ENCODE peak calls at places on chromosome 18, in ten cellular contexts. H, X, L, C, E, I, D, Z, V and U are unnamed samples.

GRCh38 chr18:73520229-73520628 is 627.4 kb downstream of the FBXO15 start:
- DNase-seq in L (no peak), C (peak; percentile 10), E (peak; percentile 7), I (peak; percentile 25), Z (no peak), X (no peak), H (peak; percentile 19), D (no peak), V (peak; percentile 39), U (no peak)

GRCh38 chr18:62505669-62506494 is 16.9 kb upstream of the ZCCHC2 start:
- DNase-seq in H (no peak), L (no peak), C (peak; percentile 38), X (no peak), Z (no peak), V (no peak), E (no peak), D (no peak), I (peak; percentile 45), U (no peak)

GRCh38 chr18:22282311-22283235 is 113.2 kb downstream of the GATA6 start:
- DNase-seq in Z (peak; percentile 96), X (no peak), I (peak; percentile 98), D (peak; percentile 63), H (peak; percentile 96), E (peak; percentile 91), L (no peak), C (peak; percentile 69), V (no peak), U (peak; percentile 92)

GRCh38 chr18:78720456-78721250 is 259.0 kb upstream of the SALL3 start:
- DNase-seq in C (no peak), D (no peak), X (no peak), Z (no peak), I (no peak), H (no peak), V (no peak), L (no peak), E (no peak), U (no peak)

GRCh38 chr18:8559612-8560011 is 49.6 kb upstream of the RAB12 start:
- DNase-seq in C (peak; percentile 4), E (peak; percentile 19), D (no peak), L (no peak), X (no peak), V (no peak), I (peak; percentile 18), Z (no peak), H (peak; percentile 18), U (peak; percentile 7)

GRCh38 chr18:63213331-63213900 is 106.2 kb downstream of the BCL2 start:
- DNase-seq in Z (no peak), L (no peak), I (no peak), H (no peak), V (no peak), X (no peak), D (no peak), E (peak; percentile 31), C (peak; percentile 17), U (no peak)

GRCh38 chr18:51651761-51652160 is 454.3 kb upstream of the MEX3C start:
- DNase-seq in C (no peak), Z (no peak), V (no peak), L (no peak), D (no peak), X (no peak), E (no peak), I (no peak), H (no peak), U (no peak)

GRCh38 chr18:25109484-25109883 is 242.5 kb downstream of the ZNF521 start:
- DNase-seq in C (no peak), D (no peak), I (peak; percentile 64), X (no peak), V (no peak), H (peak; percentile 63), Z (no peak), E (peak; percentile 29), L (no peak), U (peak; percentile 14)

GRCh38 chr18:23986610-23987359 is 27.8 kb upstream of the TTC39C start:
- DNase-seq in X (no peak), V (no peak), Z (no peak), E (no peak), H (no peak), D (no peak), C (no peak), I (no peak), L (no peak), U (no peak)

GRCh38 chr18:24809173-24809955 is 348.9 kb downstream of the HRH4 start:
- DNase-seq in X (no peak), E (no peak), V (no peak), C (no peak), D (no peak), I (no peak), L (peak; percentile 75), H (no peak), Z (no peak), U (no peak)

GRCh38 chr18:9647496-9648323 is 33.4 kb upstream of the PPP4R1 start:
- DNase-seq in V (no peak), C (peak; percentile 33), Z (peak; percentile 75), L (no peak), E (no peak), I (peak; percentile 59), D (no peak), X (no peak), H (no peak), U (no peak)

GRCh38 chr18:74549591-74550104 is 15.3 kb downstream of the CNDP1 start:
- DNase-seq in E (no peak), C (no peak), V (no peak), I (no peak), L (no peak), Z (no peak), D (no peak), H (no peak), X (no peak), U (no peak)

GRCh38 chr18:75455249-75456183 is 28.0 kb upstream of the SMIM21 start:
- DNase-seq in V (no peak), L (no peak), Z (no peak), D (no peak), I (peak; percentile 44), X (no peak), E (peak; percentile 38), C (peak; percentile 51), H (peak; percentile 18), U (no peak)

GRCh38 chr18:68017385-68017784 is 500.9 kb upstream of the DSEL start:
- DNase-seq in H (no peak), V (no peak), C (no peak), L (no peak), Z (no peak), X (no peak), D (no peak), E (no peak), I (no peak), U (no peak)

GRCh38 chr18:6994719-6995430 is 122.7 kb downstream of the LAMA1 start:
- DNase-seq in X (no peak), L (no peak), I (no peak), D (no peak), H (no peak), Z (no peak), V (no peak), C (peak; percentile 62), E (peak; percentile 1), U (no peak)

GRCh38 chr18:79343567-79344207 is 52.0 kb upstream of the NFATC1 start:
- DNase-seq in L (no peak), Z (peak; percentile 41), C (no peak), I (no peak), H (no peak), V (no peak), E (no peak), X (no peak), D (no peak), U (no peak)

GRCh38 chr18:961644-962355 is 57.1 kb downstream of the ADCYAP1 start:
- DNase-seq in L (peak; percentile 62), C (peak; percentile 46), D (peak; percentile 32), E (peak; percentile 54), V (no peak), H (peak; percentile 35), Z (no peak), X (no peak), I (peak; percentile 68), U (peak; percentile 43)

GRCh38 chr18:9931146-9931545 is 17.3 kb downstream of the VAPA start:
- DNase-seq in D (no peak), L (no peak), H (no peak), Z (no peak), I (no peak), E (no peak), V (no peak), C (no peak), X (no peak), U (no peak)

GRCh38 chr18:48781990-48782368 is 168.8 kb downstream of the SMAD7 start:
- DNase-seq in D (no peak), Z (no peak), C (peak; percentile 30), L (peak; percentile 59), I (no peak), X (no peak), E (no peak), V (no peak), H (no peak), U (no peak)
- H3K4me3 ChIP-seq in D (no peak overlapping the region), Z (no peak overlapping the region), C (peak overlapping the region; percentile 48), L (no peak overlapping the region), I (no peak overlapping the region), X (peak overlapping the region; percentile 8), E (no peak overlapping the region), V (no peak overlapping the region), H (no peak overlapping the region), U (no peak overlapping the region)

GRCh38 chr18:2980607-2980923 is 32.4 kb downstream of the LPIN2 start:
- DNase-seq in E (no peak), L (peak; percentile 63), Z (no peak), D (no peak), I (no peak), H (no peak), C (no peak), V (no peak), X (no peak), U (no peak)
- H3K4me3 ChIP-seq in E (no peak overlapping the region), L (no peak overlapping the region), Z (no peak overlapping the region), D (no peak overlapping the region), I (no peak overlapping the region), H (no peak overlapping the region), C (no peak overlapping the region), V (no peak overlapping the region), X (no peak overlapping the region), U (no peak overlapping the region)

GRCh38 chr18:76801567-76802505 is 20.5 kb upstream of the ZNF236 start:
- DNase-seq in V (no peak), I (peak; percentile 56), X (peak; percentile 52), E (peak; percentile 45), L (peak; percentile 69), H (peak; percentile 35), Z (no peak), D (no peak), C (peak; percentile 62), U (no peak)
- H3K4me3 ChIP-seq in V (peak overlapping the region; percentile 43), I (peak overlapping the region; percentile 49), X (no peak overlapping the region), E (peak overlapping the region; percentile 43), L (no peak overlapping the region), H (peak overlapping the region; percentile 32), Z (peak overlapping the region; percentile 55), D (peak overlapping the region; percentile 58), C (peak overlapping the region; percentile 59), U (peak overlapping the region; percentile 50)

DNA sequence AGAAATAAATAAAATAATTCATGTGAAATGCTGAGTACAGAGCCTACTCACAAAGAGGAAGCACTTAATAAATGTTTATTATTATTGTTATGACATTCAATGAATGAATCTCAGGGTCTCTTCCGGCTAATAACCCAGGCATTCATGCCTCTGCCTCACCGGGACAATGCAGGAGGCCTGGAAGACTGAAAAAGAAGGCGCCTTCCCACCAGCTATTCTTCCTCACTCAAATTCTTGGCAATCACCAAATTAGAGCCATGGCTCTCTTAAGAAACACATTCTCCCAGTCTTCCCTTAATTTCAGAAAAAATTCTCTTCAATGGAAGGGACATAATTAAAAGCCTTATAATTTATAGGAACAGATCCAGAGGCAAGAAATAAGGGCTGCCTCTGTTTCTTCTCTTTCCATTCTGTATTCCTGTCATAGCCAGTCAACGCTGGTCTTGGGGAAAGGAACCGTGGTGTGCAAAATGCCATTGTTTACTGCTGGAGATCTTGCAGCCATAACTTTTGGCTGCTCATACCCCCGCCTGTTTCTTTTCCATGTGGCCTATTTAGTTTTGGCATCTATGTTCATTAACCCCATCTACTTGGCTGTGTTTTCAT is 32.8 kb downstream of the DTNA start:
- DNase-seq in D (no peak), H (no peak), V (no peak), C (no peak), Z (no peak), X (no peak), I (no peak), L (no peak), E (no peak), U (no peak)
- H3K4me3 ChIP-seq in D (no peak overlapping the region), H (no peak overlapping the region), V (no peak overlapping the region), C (no peak overlapping the region), Z (no peak overlapping the region), X (no peak overlapping the region), I (no peak overlapping the region), L (no peak overlapping the region), E (no peak overlapping the region), U (no peak overlapping the region)